ENCODE peak calls at places on chromosomes 13 and 19, in nine cellular contexts. H is RWPE1; P is stimulated activated CD8-positive, alpha-beta memory T cell treated with anti-CD3 and anti-CD28 coated beads, Interleukin-4, amount 100 ng/mL, for 24 hours; L is NCI-H1436 treated with DMSO at 0.1 percent for 48 hours; Z is breast epithelium; V is AML-193; M is T-cell; D is GF-D8; I is A549. W is an unnamed sample.

GRCh38 chr13:100490692-100491091 is 97.9 kb downstream of the GGACT start:
- DNase-seq in H (no peak), P (no peak), L (no peak), Z (no peak), V (no peak), M (no peak), D (no peak), I (no peak), W (no peak)

GRCh38 chr13:32297206-32297605 is 18.0 kb downstream of the ZAR1L start:
- DNase-seq in H (no peak), P (no peak), L (no peak), Z (no peak), V (no peak), M (no peak), D (no peak), I (no peak), W (no peak)

GRCh38 chr13:43579321-43579720 is 207.5 kb downstream of the ENOX1 start:
- DNase-seq in H (no peak), P (no peak), L (no peak), Z (no peak), V (no peak), M (no peak), D (no peak), I (no peak), W (no peak)

GRCh38 chr19:35436477-35437141 is 11.4 kb upstream of the FFAR2 start:
- DNase-seq in H (peak; percentile 62), P (no peak), L (no peak), Z (no peak), V (peak; percentile 95), M (no peak), D (peak; percentile 91), I (peak; percentile 55), W (no peak)

GRCh38 chr19:16867211-16867610 is 21.6 kb upstream of the F2RL3 start:
- DNase-seq in H (peak; percentile 26), P (no peak), L (no peak), Z (no peak), V (no peak), M (no peak), D (no peak), I (no peak), W (no peak)

GRCh38 chr19:18478545-18479311 is 40.8 kb upstream of the ISYNA1 start:
- DNase-seq in H (peak; percentile 91), P (peak; percentile 62), L (no peak), Z (no peak), V (peak; percentile 96), M (peak; percentile 16), D (peak; percentile 92), I (peak; percentile 85), W (no peak)

GRCh38 chr19:11481777-11482383 is 1.0 kb upstream of the ELAVL3 start:
- DNase-seq in H (peak; percentile 90), P (peak; percentile 70), L (peak; percentile 97), Z (no peak), V (no peak), M (peak; percentile 29), D (peak; percentile 69), I (peak; percentile 90), W (peak; percentile 84)

GRCh38 chr13:100596516-100596915 is 7.9 kb upstream of the GGACT start:
- DNase-seq in H (no peak), P (no peak), L (no peak), Z (no peak), V (no peak), M (no peak), D (no peak), I (no peak), W (no peak)

GRCh38 chr19:1896508-1896907 is 8.7 kb upstream of the ADAT3 start:
- DNase-seq in H (no peak), P (no peak), L (no peak), Z (no peak), V (no peak), M (no peak), D (no peak), I (no peak), W (no peak)

GRCh38 chr19:54691582-54692293 is 29.0 kb downstream of the LILRB4 start:
- DNase-seq in H (no peak), P (no peak), L (no peak), Z (no peak), V (no peak), M (no peak), D (no peak), I (no peak), W (no peak)

GRCh38 chr19:10587022-10587838 is at the start of gene AP1M2:
- DNase-seq in H (no peak), P (no peak), L (no peak), Z (no peak), V (no peak), M (no peak), D (no peak), I (no peak), W (no peak)

GRCh38 chr13:48304132-48304876 is 753 bp downstream of the RB1 start:
- DNase-seq in H (peak; percentile 25), P (no peak), L (no peak), Z (no peak), V (peak; percentile 65), M (no peak), D (peak; percentile 48), I (peak; percentile 22), W (peak; percentile 32)

GRCh38 chr19:30361107-30361447 is 11.1 kb upstream of the ZNF536 start:
- DNase-seq in H (no peak), P (no peak), L (no peak), Z (peak; percentile 9), V (no peak), M (no peak), D (no peak), I (no peak), W (no peak)

GRCh38 chr19:31979362-31979761 is 366.0 kb upstream of the ZNF507 start:
- DNase-seq in H (no peak), P (no peak), L (no peak), Z (no peak), V (no peak), M (no peak), D (no peak), I (no peak), W (no peak)

GRCh38 chr13:31545616-31546015 is 193.7 kb upstream of the RXFP2 start:
- DNase-seq in H (no peak), P (no peak), L (no peak), Z (no peak), V (no peak), M (no peak), D (no peak), I (no peak), W (no peak)

GRCh38 chr13:35598233-35598632 is 121.7 kb upstream of the MAB21L1 start:
- DNase-seq in H (no peak), P (no peak), L (no peak), Z (no peak), V (no peak), M (no peak), D (no peak), I (no peak), W (no peak)

GRCh38 chr13:28533049-28533436 is 38.1 kb upstream of the FLT1 start:
- DNase-seq in H (no peak), P (no peak), L (no peak), Z (no peak), V (no peak), M (no peak), D (no peak), I (no peak), W (no peak)

GRCh38 chr13:43368003-43368402 is 344.6 kb downstream of the DNAJC15 start:
- DNase-seq in H (no peak), P (no peak), L (no peak), Z (no peak), V (no peak), M (no peak), D (no peak), I (no peak), W (no peak)

GRCh38 chr13:98721825-98722510 is 30.5 kb downstream of the SLC15A1 start:
- DNase-seq in H (peak; percentile 13), P (no peak), L (no peak), Z (no peak), V (no peak), M (no peak), D (no peak), I (no peak), W (no peak)

GRCh38 chr13:85313761-85314503 is 485.3 kb downstream of the SLITRK6 start:
- DNase-seq in H (peak; percentile 43), P (no peak), L (peak; percentile 10), Z (no peak), V (no peak), M (no peak), D (no peak), I (peak; percentile 17), W (peak; percentile 40)

GRCh38 chr13:97030705-97031452 is 36.6 kb upstream of the OXGR1 start:
- DNase-seq in H (peak; percentile 25), P (no peak), L (no peak), Z (no peak), V (no peak), M (no peak), D (no peak), I (peak; percentile 69), W (peak; percentile 22)

GRCh38 chr13:99956473-99957349 is 14.9 kb downstream of the ZIC5 start:
- DNase-seq in H (no peak), P (no peak), L (no peak), Z (no peak), V (no peak), M (no peak), D (no peak), I (no peak), W (no peak)

GRCh38 chr13:33111414-33112110 is 95.3 kb downstream of the KL start:
- DNase-seq in H (no peak), P (no peak), L (peak; percentile 0), Z (no peak), V (no peak), M (no peak), D (no peak), I (no peak), W (no peak)

GRCh38 chr19:49749055-49749716 is 13.9 kb downstream of the TSKS start:
- DNase-seq in H (no peak), P (no peak), L (no peak), Z (no peak), V (no peak), M (no peak), D (no peak), I (no peak), W (no peak)

GRCh38 chr13:75803175-75803611 is 167.1 kb downstream of the LMO7 start:
- DNase-seq in H (no peak), P (no peak), L (no peak), Z (no peak), V (no peak), M (peak; percentile 20), D (no peak), I (no peak), W (no peak)

GRCh38 chr13:21683034-21683733 is 12.3 kb downstream of the FGF9 start:
- DNase-seq in H (peak; percentile 77), P (no peak), L (no peak), Z (no peak), V (no peak), M (no peak), D (no peak), I (no peak), W (no peak)

GRCh38 chr13:111265701-111266035 is 54.8 kb upstream of the TEX29 start:
- DNase-seq in H (no peak), P (no peak), L (no peak), Z (no peak), V (no peak), M (no peak), D (no peak), I (no peak), W (no peak)

GRCh38 chr19:35295453-35295791 is 3.5 kb downstream of the MAG start:
- DNase-seq in H (no peak), P (no peak), L (no peak), Z (no peak), V (no peak), M (no peak), D (no peak), I (no peak), W (no peak)

GRCh38 chr13:51625555-51626345 is 41.5 kb downstream of the WDFY2 start:
- DNase-seq in H (peak; percentile 42), P (no peak), L (no peak), Z (no peak), V (no peak), M (no peak), D (no peak), I (no peak), W (no peak)

GRCh38 chr19:47153266-47153665 is 22.6 kb downstream of the SAE1 start:
- DNase-seq in H (no peak), P (no peak), L (no peak), Z (no peak), V (no peak), M (no peak), D (no peak), I (no peak), W (no peak)

GRCh38 chr13:27661017-27661416 is 39.3 kb downstream of the POLR1D start:
- DNase-seq in H (no peak), P (no peak), L (no peak), Z (no peak), V (no peak), M (no peak), D (no peak), I (no peak), W (no peak)